ENCODE peak calls at places on chromosomes 3 and 15, in six cellular contexts. One of them, this sample, is unnamed.

GRCh38 chr15:81311834-81312459 is 12.0 kb downstream of the STARD5 start:
- DNase-seq in sigmoid colon: no peak
- DNase-seq in ovary: no peak
- DNase-seq in stomach: no peak
- DNase-seq in transverse colon: no peak
- DNase-seq in H1: no peak
- DNase-seq in this sample: no peak

GRCh38 chr15:88911766-88912118 is 1.4 kb downstream of the MFGE8 start:
- DNase-seq in ovary: no peak
- DNase-seq in sigmoid colon: peak
- DNase-seq in stomach: no peak
- DNase-seq in transverse colon: no peak
- DNase-seq in H1: no peak
- DNase-seq in this sample: no peak

GRCh38 chr3:65995030-65995429 is 43.7 kb downstream of the MAGI1 start:
- DNase-seq in stomach: no peak
- DNase-seq in ovary: no peak
- DNase-seq in transverse colon: no peak
- DNase-seq in H1: no peak
- DNase-seq in sigmoid colon: no peak
- DNase-seq in this sample: no peak

GRCh38 chr15:41933771-41934170 is 38.6 kb downstream of the EHD4 start:
- DNase-seq in transverse colon: peak
- DNase-seq in H1: no peak
- DNase-seq in stomach: peak
- DNase-seq in sigmoid colon: no peak
- DNase-seq in ovary: no peak
- DNase-seq in this sample: no peak

GRCh38 chr3:124775776-124776336 is 45.6 kb downstream of the UMPS start:
- DNase-seq in H1: no peak
- DNase-seq in sigmoid colon: no peak
- DNase-seq in transverse colon: no peak
- DNase-seq in stomach: no peak
- DNase-seq in ovary: no peak
- DNase-seq in this sample: no peak

GRCh38 chr3:122313261-122313660 is 11.8 kb upstream of the CSTA start:
- DNase-seq in stomach: no peak
- DNase-seq in sigmoid colon: no peak
- DNase-seq in transverse colon: no peak
- DNase-seq in ovary: no peak
- DNase-seq in H1: no peak
- DNase-seq in this sample: no peak

GRCh38 chr3:146845361-146845760 is 240.2 kb upstream of the PLSCR5 start:
- DNase-seq in sigmoid colon: no peak
- DNase-seq in ovary: no peak
- DNase-seq in transverse colon: no peak
- DNase-seq in H1: no peak
- DNase-seq in stomach: no peak
- DNase-seq in this sample: no peak

GRCh38 chr15:63551400-63551799 is 45.8 kb upstream of the FBXL22 start:
- DNase-seq in sigmoid colon: no peak
- DNase-seq in H1: no peak
- DNase-seq in ovary: no peak
- DNase-seq in transverse colon: no peak
- DNase-seq in stomach: no peak
- DNase-seq in this sample: no peak

GRCh38 chr3:40088527-40089170 is 220.9 kb upstream of the EIF1B start:
- DNase-seq in stomach: no peak
- DNase-seq in transverse colon: no peak
- DNase-seq in sigmoid colon: no peak
- DNase-seq in ovary: no peak
- DNase-seq in H1: no peak
- DNase-seq in this sample: no peak

GRCh38 chr3:24158756-24159155 is 213.7 kb downstream of the NR1D2 start:
- DNase-seq in sigmoid colon: no peak
- DNase-seq in transverse colon: no peak
- DNase-seq in stomach: no peak
- DNase-seq in H1: no peak
- DNase-seq in ovary: no peak
- DNase-seq in this sample: no peak

GRCh38 chr3:170307998-170308398 is 49.5 kb upstream of the SKIL start:
- DNase-seq in transverse colon: no peak
- DNase-seq in sigmoid colon: no peak
- DNase-seq in H1: no peak
- DNase-seq in stomach: peak
- DNase-seq in ovary: no peak
- DNase-seq in this sample: no peak

GRCh38 chr3:140834266-140835037 is 107.2 kb upstream of the SLC25A36 start:
- DNase-seq in transverse colon: no peak
- DNase-seq in sigmoid colon: no peak
- DNase-seq in H1: no peak
- DNase-seq in stomach: no peak
- DNase-seq in ovary: no peak
- DNase-seq in this sample: no peak

GRCh38 chr3:12896206-12896697 is 54.9 kb upstream of the RPL32 start:
- DNase-seq in sigmoid colon: no peak
- DNase-seq in stomach: no peak
- DNase-seq in H1: no peak
- DNase-seq in ovary: no peak
- DNase-seq in transverse colon: no peak
- DNase-seq in this sample: no peak

GRCh38 chr3:192128922-192129321 is 598.4 kb downstream of the FGF12 start:
- DNase-seq in stomach: no peak
- DNase-seq in sigmoid colon: no peak
- DNase-seq in transverse colon: no peak
- DNase-seq in ovary: no peak
- DNase-seq in H1: no peak
- DNase-seq in this sample: no peak

GRCh38 chr15:67172172-67172571 is 82.3 kb downstream of the AAGAB start:
- DNase-seq in transverse colon: no peak
- DNase-seq in stomach: no peak
- DNase-seq in sigmoid colon: peak
- DNase-seq in ovary: no peak
- DNase-seq in H1: no peak
- DNase-seq in this sample: no peak
- TF ChIP-seq POLR2A in transverse colon: no peak
- TF ChIP-seq POLR2A in stomach: no peak
- TF ChIP-seq POLR2A in sigmoid colon: no peak
- TF ChIP-seq POLR2A in ovary: no peak
- TF ChIP-seq POLR2A in H1: no peak
- TF ChIP-seq POLR2A in this sample: no peak

GRCh38 chr15:78284758-78285157 is 14.7 kb downstream of the SKIC8 start:
- DNase-seq in ovary: no peak
- DNase-seq in sigmoid colon: no peak
- DNase-seq in transverse colon: no peak
- DNase-seq in H1: no peak
- DNase-seq in stomach: no peak
- DNase-seq in this sample: no peak
- TF ChIP-seq CTCF in ovary: no peak
- TF ChIP-seq CTCF in sigmoid colon: no peak
- TF ChIP-seq CTCF in transverse colon: no peak
- TF ChIP-seq CTCF in H1: peak
- TF ChIP-seq CTCF in stomach: no peak
- TF ChIP-seq CTCF in this sample: no peak

GRCh38 chr3:114437897-114438296 is 144.1 kb downstream of the TIGIT start:
- DNase-seq in stomach: no peak
- DNase-seq in sigmoid colon: no peak
- DNase-seq in ovary: no peak
- DNase-seq in transverse colon: no peak
- DNase-seq in H1: no peak
- DNase-seq in this sample: no peak

GRCh38 chr3:114439279-114439678 is 145.5 kb downstream of the TIGIT start:
- DNase-seq in transverse colon: no peak
- DNase-seq in stomach: no peak
- DNase-seq in sigmoid colon: no peak
- DNase-seq in H1: no peak
- DNase-seq in ovary: no peak
- DNase-seq in this sample: no peak

GRCh38 chr3:114441386-114441785 is 147.6 kb downstream of the TIGIT start:
- DNase-seq in stomach: no peak
- DNase-seq in H1: no peak
- DNase-seq in ovary: no peak
- DNase-seq in transverse colon: no peak
- DNase-seq in sigmoid colon: no peak
- DNase-seq in this sample: no peak

GRCh38 chr3:114442251-114442650 is 148.4 kb downstream of the TIGIT start:
- DNase-seq in ovary: no peak
- DNase-seq in H1: no peak
- DNase-seq in transverse colon: no peak
- DNase-seq in stomach: no peak
- DNase-seq in sigmoid colon: no peak
- DNase-seq in this sample: no peak

GRCh38 chr3:114440700-114441099 is 146.9 kb downstream of the TIGIT start:
- DNase-seq in transverse colon: no peak
- DNase-seq in ovary: no peak
- DNase-seq in H1: no peak
- DNase-seq in stomach: no peak
- DNase-seq in sigmoid colon: no peak
- DNase-seq in this sample: no peak
- TF ChIP-seq POLR2A in transverse colon: no peak
- TF ChIP-seq POLR2A in ovary: no peak
- TF ChIP-seq POLR2A in H1: no peak
- TF ChIP-seq POLR2A in stomach: no peak
- TF ChIP-seq POLR2A in sigmoid colon: no peak
- TF ChIP-seq POLR2A in this sample: no peak

GRCh38 chr3:53842436-53843194 is 3.6 kb downstream of the CHDH start:
- DNase-seq in H1: no peak
- DNase-seq in stomach: peak
- DNase-seq in ovary: no peak
- DNase-seq in transverse colon: peak
- DNase-seq in sigmoid colon: no peak
- DNase-seq in this sample: peak
- TF ChIP-seq CTCF in H1: no peak
- TF ChIP-seq CTCF in stomach: no peak
- TF ChIP-seq CTCF in ovary: no peak
- TF ChIP-seq CTCF in transverse colon: peak
- TF ChIP-seq CTCF in sigmoid colon: peak
- TF ChIP-seq CTCF in this sample: peak

GRCh38 chr3:28228623-28229022 is 12.8 kb upstream of the CMC1 start:
- DNase-seq in transverse colon: no peak
- DNase-seq in stomach: no peak
- DNase-seq in H1: no peak
- DNase-seq in sigmoid colon: no peak
- DNase-seq in ovary: no peak
- DNase-seq in this sample: no peak

GRCh38 chr3:28234454-28234853 is 7.0 kb upstream of the CMC1 start:
- DNase-seq in H1: no peak
- DNase-seq in stomach: no peak
- DNase-seq in transverse colon: no peak
- DNase-seq in sigmoid colon: no peak
- DNase-seq in ovary: no peak
- DNase-seq in this sample: no peak

GRCh38 chr3:28232659-28233058 is 8.8 kb upstream of the CMC1 start:
- DNase-seq in stomach: no peak
- DNase-seq in sigmoid colon: no peak
- DNase-seq in ovary: no peak
- DNase-seq in H1: no peak
- DNase-seq in transverse colon: no peak
- DNase-seq in this sample: no peak
- TF ChIP-seq POLR2A in stomach: no peak
- TF ChIP-seq POLR2A in sigmoid colon: no peak
- TF ChIP-seq POLR2A in ovary: no peak
- TF ChIP-seq POLR2A in H1: no peak
- TF ChIP-seq POLR2A in transverse colon: no peak
- TF ChIP-seq POLR2A in this sample: no peak

DNA sequence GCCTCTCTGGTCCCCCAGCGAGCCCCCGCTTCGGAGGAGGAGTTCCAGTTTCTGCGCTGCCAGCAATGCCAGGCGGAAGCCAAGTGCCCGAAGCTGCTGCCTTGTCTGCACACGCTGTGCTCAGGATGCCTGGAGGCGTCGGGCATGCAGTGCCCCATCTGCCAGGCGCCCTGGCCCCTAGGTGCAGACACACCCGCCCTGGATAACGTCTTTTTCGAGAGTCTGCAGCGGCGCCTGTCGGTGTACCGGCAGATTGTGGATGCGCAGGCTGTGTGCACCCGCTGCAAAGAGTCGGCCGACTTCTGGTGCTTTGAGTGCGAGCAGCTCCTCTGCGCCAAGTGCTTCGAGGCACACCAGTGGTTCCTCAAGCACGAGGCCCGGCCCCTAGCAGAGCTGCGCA is 3.5 kb downstream of the PML start:
- DNase-seq in transverse colon: no peak
- DNase-seq in ovary: no peak
- DNase-seq in sigmoid colon: peak
- DNase-seq in stomach: no peak
- DNase-seq in H1: no peak
- DNase-seq in this sample: no peak
- TF ChIP-seq CTCF in transverse colon: no peak
- TF ChIP-seq CTCF in ovary: no peak
- TF ChIP-seq CTCF in sigmoid colon: no peak
- TF ChIP-seq CTCF in stomach: no peak
- TF ChIP-seq CTCF in H1: no peak
- TF ChIP-seq CTCF in this sample: no peak